ENCODE peak calls at places on chromosomes 16 and 17, in ten cellular contexts. U is dorsolateral prefrontal cortex, O is psoas muscle, P is SK-N-SH, H is lower lobe of right lung, I is ovary, W is tibial artery, S is mammary epithelial cell, K is neural crest cell, V is AG09319. D is an unnamed sample.
A peak's percentile ranks its signal among the peaks of the same experiment; 100 is the strongest.

GRCh38 chr17:78893684-78894083 is 9.3 kb downstream of the CEP295NL start:
- DNase-seq in U (no peak), O (no peak), P (no peak), H (no peak), I (no peak), W (no peak), S (no peak), K (no peak), V (no peak), D (no peak)

GRCh38 chr16:58501242-58502131 is 1.5 kb downstream of the NDRG4 start:
- DNase-seq in U (peak; percentile 78), O (no peak), P (peak; percentile 90), H (peak; percentile 53), I (no peak), W (no peak), S (no peak), K (no peak), V (no peak), D (peak; percentile 95)

GRCh38 chr17:53150101-53150698 is 672.5 kb upstream of the KIF2B start:
- DNase-seq in U (no peak), O (no peak), P (peak; percentile 23), H (no peak), I (no peak), W (no peak), S (no peak), K (no peak), V (no peak), D (peak; percentile 42)

GRCh38 chr16:73021866-73022495 is 25.9 kb downstream of the ZFHX3 start:
- DNase-seq in U (no peak), O (no peak), P (no peak), H (no peak), I (no peak), W (no peak), S (no peak), K (no peak), V (no peak), D (peak; percentile 30)

GRCh38 chr17:67831268-67831667 is 6.0 kb downstream of the BPTF start:
- DNase-seq in U (no peak), O (no peak), P (no peak), H (no peak), I (no peak), W (no peak), S (no peak), K (no peak), V (no peak), D (no peak)

GRCh38 chr17:65320856-65321255 is 183.7 kb downstream of the RGS9 start:
- DNase-seq in U (no peak), O (no peak), P (no peak), H (no peak), I (no peak), W (no peak), S (no peak), K (no peak), V (no peak), D (no peak)

GRCh38 chr17:73064084-73064938 is 28.2 kb downstream of the SLC39A11 start:
- DNase-seq in U (no peak), O (peak; percentile 22), P (peak; percentile 58), H (no peak), I (no peak), W (peak; percentile 45), S (no peak), K (no peak), V (no peak), D (no peak)

GRCh38 chr16:57695378-57696054 is 910 bp downstream of the DRC7 start:
- DNase-seq in U (no peak), O (no peak), P (no peak), H (no peak), I (no peak), W (no peak), S (no peak), K (no peak), V (no peak), D (no peak)

GRCh38 chr16:50326835-50327465 is 41.8 kb downstream of the BRD7 start:
- DNase-seq in U (no peak), O (peak; percentile 24), P (no peak), H (no peak), I (no peak), W (no peak), S (peak; percentile 46), K (no peak), V (no peak), D (peak; percentile 75)

GRCh38 chr16:11047057-11047456 is 102.7 kb downstream of the CLEC16A start:
- DNase-seq in U (no peak), O (no peak), P (peak; percentile 54), H (no peak), I (no peak), W (no peak), S (no peak), K (no peak), V (peak; percentile 85), D (no peak)

GRCh38 chr17:7992924-7993323 is 9.5 kb upstream of the GUCY2D start:
- DNase-seq in U (no peak), O (no peak), P (no peak), H (no peak), I (no peak), W (no peak), S (no peak), K (no peak), V (no peak), D (no peak)

GRCh38 chr17:49108318-49108717 is 24.3 kb upstream of the B4GALNT2 start:
- DNase-seq in U (peak; percentile 17), O (no peak), P (no peak), H (no peak), I (no peak), W (no peak), S (peak; percentile 37), K (no peak), V (peak; percentile 35), D (peak; percentile 66)

GRCh38 chr16:85718682-85719081 is 29.9 kb upstream of the GINS2 start:
- DNase-seq in U (no peak), O (no peak), P (no peak), H (no peak), I (no peak), W (no peak), S (no peak), K (peak; percentile 23), V (no peak), D (peak; percentile 88)

GRCh38 chr17:82458885-82459424 is 414 bp downstream of the NARF start:
- DNase-seq in U (no peak), O (no peak), P (peak; percentile 76), H (no peak), I (no peak), W (no peak), S (peak; percentile 11), K (peak; percentile 22), V (no peak), D (peak; percentile 76)

GRCh38 chr16:15032547-15033308 is 23.1 kb downstream of the NTAN1 start:
- DNase-seq in U (no peak), O (no peak), P (no peak), H (no peak), I (no peak), W (no peak), S (no peak), K (no peak), V (no peak), D (peak; percentile 13)

GRCh38 chr17:6279659-6280058 is 155.3 kb downstream of the AIPL1 start:
- DNase-seq in U (no peak), O (no peak), P (no peak), H (no peak), I (no peak), W (no peak), S (peak; percentile 88), K (no peak), V (no peak), D (peak; percentile 97)
- TF ChIP-seq CTCF in U (no peak), O (no peak), P (no peak), H (no peak), I (no peak), W (no peak), S (peak; percentile 89), K (peak; percentile 59), V (no peak), D (peak; percentile 90)

DNA sequence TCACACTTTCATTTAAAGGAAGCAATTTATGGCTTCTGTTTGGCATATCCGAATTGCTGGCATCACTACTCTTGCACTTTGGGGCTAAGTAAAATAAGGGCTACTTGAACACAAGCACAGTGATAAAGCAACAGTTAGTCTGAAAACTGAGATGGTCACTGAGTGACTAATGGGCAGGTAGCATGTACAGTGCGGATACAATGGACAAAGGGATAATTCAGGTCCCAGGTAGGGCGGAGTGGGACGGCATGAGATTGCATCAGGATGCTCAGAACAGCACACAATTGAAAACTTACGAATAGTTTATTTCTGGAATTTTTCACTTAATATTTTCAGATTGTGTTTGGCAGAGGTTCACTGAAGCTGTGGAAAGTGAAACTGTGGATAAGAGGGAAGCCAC is 9.2 kb upstream of the SMIM36 start:
- DNase-seq in U (no peak), O (no peak), P (no peak), H (no peak), I (no peak), W (no peak), S (peak; percentile 75), K (no peak), V (no peak), D (no peak)
- TF ChIP-seq CTCF in U (no peak), O (no peak), P (no peak), H (no peak), I (no peak), W (no peak), S (no peak), K (no peak), V (no peak), D (no peak)

GRCh38 chr16:53091508-53092211 is 36.9 kb downstream of the CHD9 start:
- DNase-seq in U (peak; percentile 26), O (peak; percentile 69), P (peak; percentile 76), H (peak; percentile 56), I (peak; percentile 43), W (peak; percentile 76), S (peak; percentile 41), K (peak; percentile 28), V (peak; percentile 77), D (peak; percentile 84)
- TF ChIP-seq CTCF in U (no peak), O (no peak), P (no peak), H (no peak), I (no peak), W (no peak), S (no peak), K (no peak), V (no peak), D (no peak)

GRCh38 chr16:46790599-46791270 is 40.2 kb downstream of the C16orf87 start:
- DNase-seq in U (no peak), O (no peak), P (no peak), H (no peak), I (no peak), W (no peak), S (no peak), K (no peak), V (no peak), D (no peak)

GRCh38 chr16:46796764-46797269 is 34.2 kb downstream of the C16orf87 start:
- DNase-seq in U (no peak), O (no peak), P (no peak), H (no peak), I (no peak), W (no peak), S (no peak), K (no peak), V (no peak), D (no peak)

GRCh38 chr16:46789075-46789474 is 40.9 kb upstream of the MYLK3 start:
- DNase-seq in U (no peak), O (no peak), P (no peak), H (no peak), I (no peak), W (no peak), S (no peak), K (no peak), V (no peak), D (no peak)

GRCh38 chr16:46789499-46790414 is 41.2 kb downstream of the C16orf87 start:
- DNase-seq in U (peak; percentile 70), O (peak; percentile 76), P (peak; percentile 93), H (peak; percentile 86), I (peak; percentile 77), W (peak; percentile 61), S (peak; percentile 42), K (peak; percentile 66), V (no peak), D (peak; percentile 94)

GRCh38 chr16:46793841-46794240 is 37.1 kb downstream of the C16orf87 start:
- DNase-seq in U (no peak), O (no peak), P (no peak), H (no peak), I (no peak), W (no peak), S (no peak), K (no peak), V (no peak), D (no peak)
- TF ChIP-seq CTCF in U (no peak), O (no peak), P (no peak), H (no peak), I (no peak), W (no peak), S (no peak), K (no peak), V (no peak), D (no peak)

D was measured in endodermal cell.